ENCODE peak calls at places on chromosomes 3 and 15, in eight cellular contexts. Y is thyroid gland, D is HCT116, X is astrocyte of the spinal cord, L is B cell, C is hepatocyte, A is mammary epithelial cell, R is tibial nerve. P is an unnamed sample.

GRCh38 chr3:65953301-65953812 is 85.4 kb downstream of the MAGI1 start:
- DNase-seq in A (peak), L (no peak), C (peak), D (peak), X (no peak), R (no peak), Y (peak), P (no peak)

GRCh38 chr3:185733980-185734724 is 90.7 kb downstream of the IGF2BP2 start:
- DNase-seq in X (peak), L (no peak), R (peak), C (peak), A (peak), D (peak), Y (peak), P (peak)

GRCh38 chr3:42228796-42229195 is 37.2 kb downstream of the CCK start:
- DNase-seq in L (no peak), C (no peak), Y (no peak), R (no peak), A (peak), D (no peak), X (no peak), P (peak)

GRCh38 chr3:135311699-135312098 is 516.6 kb downstream of the EPHB1 start:
- DNase-seq in R (no peak), D (no peak), C (no peak), L (no peak), X (no peak), A (no peak), Y (peak), P (no peak)

GRCh38 chr3:126572343-126572742 is 13.6 kb upstream of the C3orf22 start:
- DNase-seq in D (no peak), R (no peak), C (no peak), L (no peak), A (no peak), X (no peak), Y (no peak), P (no peak)

GRCh38 chr3:182117583-182117982 is 405.9 kb downstream of the SOX2 start:
- DNase-seq in A (no peak), D (no peak), X (no peak), Y (no peak), R (no peak), L (no peak), C (no peak), P (no peak)

GRCh38 chr15:46938169-46938568 is 779.1 kb upstream of the SEMA6D start:
- DNase-seq in L (no peak), R (no peak), Y (no peak), X (no peak), C (no peak), D (no peak), A (no peak), P (no peak)

GRCh38 chr3:169382309-169382708 is 281.2 kb downstream of the MECOM start:
- DNase-seq in R (no peak), C (no peak), L (no peak), Y (no peak), D (no peak), A (no peak), X (no peak), P (no peak)

GRCh38 chr3:141876381-141876890 is at the start of gene ATP1B3:
- DNase-seq in L (peak), D (peak), C (peak), A (peak), Y (peak), R (peak), X (peak), P (peak)

GRCh38 chr3:137121704-137122314 is 164.0 kb downstream of the IL20RB start:
- DNase-seq in R (peak), A (peak), X (peak), C (peak), D (peak), Y (peak), L (no peak), P (peak)

GRCh38 chr3:37174532-37175126 is at the start of gene LRRFIP2:
- DNase-seq in D (no peak), Y (no peak), C (no peak), A (peak), L (no peak), X (peak), R (no peak), P (peak)

GRCh38 chr3:130093741-130094391 is 12.2 kb downstream of the ALG1L2 start:
- DNase-seq in D (no peak), L (peak), Y (no peak), X (no peak), R (peak), A (no peak), C (no peak), P (peak)

GRCh38 chr15:85691350-85692240 is 103.1 kb downstream of the KLHL25 start:
- DNase-seq in C (no peak), X (no peak), Y (peak), A (no peak), L (peak), R (no peak), D (no peak), P (no peak)

GRCh38 chr3:46899151-46900006 is 21.9 kb downstream of the PTH1R start:
- DNase-seq in L (no peak), C (no peak), D (no peak), X (no peak), A (no peak), R (no peak), Y (no peak), P (no peak)

GRCh38 chr3:151686257-151686656 is 47.5 kb upstream of the AADACL2 start:
- DNase-seq in A (peak), R (no peak), X (no peak), C (no peak), Y (no peak), L (no peak), D (no peak), P (no peak)

GRCh38 chr15:67916565-67916964 is 76.7 kb upstream of the RNU6-1 start:
- DNase-seq in R (no peak), C (no peak), Y (no peak), A (no peak), L (no peak), X (no peak), D (no peak), P (no peak)

GRCh38 chr3:15616053-15616452 is 14.5 kb downstream of the BTD start:
- DNase-seq in X (peak), Y (no peak), R (no peak), C (no peak), D (no peak), A (no peak), L (no peak), P (no peak)

GRCh38 chr3:134597390-134597975 is 53.3 kb downstream of the KY start:
- DNase-seq in D (no peak), C (no peak), L (no peak), A (peak), X (no peak), R (no peak), Y (peak), P (no peak)

GRCh38 chr3:52429779-52430415 is 15.0 kb downstream of the SEMA3G start:
- DNase-seq in C (peak), A (no peak), R (no peak), Y (no peak), X (no peak), L (peak), D (no peak), P (no peak)

GRCh38 chr15:29821416-29822099 is 710 bp downstream of the TJP1 start:
- DNase-seq in R (peak), C (peak), Y (peak), X (peak), D (peak), L (no peak), A (peak), P (no peak)

GRCh38 chr15:93974804-93975481 is 256.4 kb upstream of the MCTP2 start:
- DNase-seq in Y (peak), R (peak), A (peak), D (peak), L (no peak), C (peak), X (peak), P (peak)

GRCh38 chr15:78103406-78104118 is 11.2 kb downstream of the SH2D7 start:
- DNase-seq in D (no peak), L (no peak), R (no peak), X (no peak), A (no peak), C (no peak), Y (peak), P (peak)

GRCh38 chr3:12869025-12869695 is 27.8 kb upstream of the RPL32 start:
- DNase-seq in D (no peak), Y (peak), C (peak), L (no peak), A (no peak), X (no peak), R (peak), P (peak)

GRCh38 chr15:67100808-67101581 is 35.6 kb downstream of the SMAD3 start:
- DNase-seq in Y (no peak), X (no peak), L (no peak), C (no peak), R (no peak), A (no peak), D (no peak), P (peak)

GRCh38 chr3:160280836-160281235 is 55.6 kb downstream of the C3orf80 start:
- DNase-seq in D (no peak), Y (no peak), C (no peak), A (no peak), X (no peak), L (no peak), R (no peak), P (no peak)

GRCh38 chr3:10341901-10342398 is 21.0 kb upstream of the SEC13 start:
- DNase-seq in C (no peak), X (no peak), L (no peak), R (no peak), A (no peak), D (no peak), Y (no peak), P (no peak)

GRCh38 chr3:122998856-122999255 is 28.7 kb downstream of the SEMA5B start:
- DNase-seq in C (no peak), D (no peak), X (no peak), R (no peak), L (no peak), Y (no peak), A (no peak), P (no peak)

DNA sequence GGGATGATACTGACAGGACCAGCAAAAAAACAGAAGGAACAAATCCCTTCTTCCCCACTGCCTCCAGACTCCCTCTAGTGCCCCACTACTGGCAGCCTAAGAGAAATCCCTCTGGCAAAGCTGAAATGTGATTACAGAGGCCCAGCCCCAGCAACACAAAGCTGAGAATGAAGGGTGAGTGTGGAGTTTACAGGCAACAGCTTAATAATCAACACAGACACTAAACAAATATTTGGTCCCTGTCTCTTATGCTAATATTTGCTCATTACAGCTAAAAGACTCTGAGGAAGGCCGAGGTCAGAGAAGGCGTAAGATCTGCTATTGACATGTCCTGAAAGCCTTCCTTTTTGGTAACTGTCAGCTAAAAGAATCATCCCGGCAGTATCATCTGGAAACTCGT is 308.5 kb upstream of the RASGRP1 start:
- DNase-seq in L (no peak), A (no peak), C (no peak), D (no peak), X (no peak), R (no peak), Y (no peak), P (no peak)
- TF ChIP-seq CTCF in L (no peak), A (no peak), C (no peak), D (no peak), X (no peak), R (no peak), Y (no peak), P (no peak)

DNA sequence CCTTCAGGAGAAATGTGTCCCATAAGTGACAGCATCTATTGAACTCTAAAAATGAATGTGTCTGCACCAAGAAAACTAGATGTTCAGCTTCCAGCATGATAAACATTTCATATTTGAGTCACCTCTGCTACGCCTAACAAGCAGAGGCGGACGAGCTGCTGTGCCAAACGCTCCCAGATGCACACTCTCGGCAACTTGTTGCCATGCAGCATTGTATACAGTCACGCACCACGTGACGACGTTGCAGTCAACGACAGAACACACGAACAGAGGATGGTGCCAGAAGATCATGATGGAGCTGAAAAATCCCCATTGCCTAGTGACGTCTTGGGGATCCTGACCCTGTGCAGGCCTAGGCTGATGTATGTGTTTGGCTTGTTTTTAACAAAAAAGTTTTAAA is 137.5 kb downstream of the XXYLT1 start:
- DNase-seq in L (no peak), X (peak), C (no peak), R (no peak), A (no peak), D (no peak), Y (no peak), P (no peak)
- TF ChIP-seq CTCF in L (no peak), X (no peak), C (no peak), R (no peak), A (no peak), D (no peak), Y (no peak), P (no peak)

DNA sequence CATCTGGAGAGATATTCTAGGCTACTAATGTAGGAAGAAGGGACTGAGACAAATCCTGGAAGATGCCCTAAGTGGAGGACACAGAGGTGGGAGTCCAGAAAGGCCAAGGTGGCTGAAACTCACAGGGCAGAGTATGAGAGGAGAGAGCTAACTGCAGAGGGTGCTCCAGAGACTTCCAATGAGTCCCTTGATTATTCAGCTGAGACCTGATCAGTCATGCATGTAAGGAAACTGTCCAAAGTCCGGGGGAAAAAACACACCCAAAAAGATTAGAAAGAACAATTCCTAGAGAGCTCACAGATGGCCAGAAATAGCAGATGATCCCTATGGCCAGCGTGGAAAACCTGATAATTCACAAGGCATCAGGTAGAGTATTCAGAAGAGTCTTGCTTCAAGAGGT is 18.7 kb upstream of the FOXP1 start:
- DNase-seq in Y (no peak), R (no peak), X (no peak), C (peak), D (no peak), A (no peak), L (no peak), P (no peak)
- TF ChIP-seq CTCF in Y (no peak), R (no peak), X (no peak), C (peak), D (no peak), A (no peak), L (no peak), P (no peak)

GRCh38 chr15:98085003-98085639 is 124.6 kb downstream of the ARRDC4 start:
- DNase-seq in R (peak), D (peak), C (peak), X (peak), A (peak), Y (peak), L (no peak), P (peak)
- TF ChIP-seq CTCF in R (peak), D (peak), C (peak), X (peak), A (peak), Y (peak), L (peak), P (peak)

GRCh38 chr3:94234177-94234788 is 171.4 kb downstream of the NSUN3 start:
- DNase-seq in L (no peak), D (peak), A (peak), R (peak), X (peak), Y (no peak), C (peak), P (peak)
- TF ChIP-seq CTCF in L (peak), D (peak), A (peak), R (peak), X (peak), Y (no peak), C (peak), P (peak)

GRCh38 chr3:115862824-115863223 is 239.5 kb downstream of the GAP43 start:
- DNase-seq in L (no peak), A (no peak), D (no peak), X (no peak), C (no peak), R (no peak), Y (no peak), P (no peak)

GRCh38 chr3:115862099-115862498 is 238.8 kb downstream of the GAP43 start:
- DNase-seq in L (no peak), D (no peak), Y (no peak), C (no peak), X (no peak), A (no peak), R (no peak), P (no peak)

GRCh38 chr3:115860766-115861165 is 237.5 kb downstream of the GAP43 start:
- DNase-seq in C (no peak), Y (no peak), D (no peak), R (no peak), X (no peak), L (no peak), A (no peak), P (no peak)

GRCh38 chr3:115858995-115859807 is 235.9 kb downstream of the GAP43 start:
- DNase-seq in Y (no peak), A (no peak), R (no peak), L (no peak), D (no peak), C (no peak), X (no peak), P (no peak)

GRCh38 chr3:115861166-115861733 is 237.9 kb downstream of the GAP43 start:
- DNase-seq in Y (no peak), L (no peak), R (no peak), D (no peak), X (no peak), C (no peak), A (no peak), P (no peak)
- TF ChIP-seq CTCF in Y (no peak), L (no peak), R (no peak), D (peak), X (no peak), C (no peak), A (no peak), P (no peak)

GRCh38 chr15:89494941-89495637 is 1.3 kb downstream of the RHCG start:
- DNase-seq in C (no peak), R (no peak), Y (no peak), A (no peak), X (no peak), D (no peak), L (peak), P (peak)

GRCh38 chr15:89494006-89494405 is 2.4 kb downstream of the RHCG start:
- DNase-seq in L (peak), A (no peak), D (no peak), C (no peak), X (no peak), Y (no peak), R (no peak), P (no peak)

GRCh38 chr15:89495638-89496145 is 691 bp downstream of the RHCG start:
- DNase-seq in R (no peak), C (no peak), A (peak), Y (no peak), X (no peak), D (no peak), L (peak), P (no peak)

GRCh38 chr15:89498574-89498906 is 2.2 kb upstream of the RHCG start:
- DNase-seq in R (no peak), C (no peak), A (no peak), Y (no peak), D (no peak), X (no peak), L (peak), P (no peak)

GRCh38 chr15:89496155-89497098 is at the start of gene RHCG:
- DNase-seq in C (peak), L (peak), R (no peak), A (peak), X (no peak), Y (peak), D (no peak), P (peak)
- TF ChIP-seq CTCF in C (peak), L (peak), R (no peak), A (peak), X (peak), Y (no peak), D (no peak), P (peak)

GRCh38 chr3:179750720-179751328 is 98.0 kb downstream of the USP13 start:
- DNase-seq in C (peak), X (peak), D (no peak), R (no peak), Y (no peak), A (no peak), L (no peak), P (no peak)
- TF ChIP-seq CTCF in C (peak), X (peak), D (peak), R (no peak), Y (peak), A (peak), L (no peak), P (peak)

P was measured in GM13977.